ENCODE peak calls at places on chromosomes 1 and 21, in four cellular contexts. X is A549, C is endothelial cell of umbilical vein, B is NB4. P is an unnamed sample.

GRCh38 chr1:44568128-44568900 is 106.0 kb downstream of the TMEM53 start:
- DNase-seq in C (no peak), X (no peak), B (no peak), P (no peak)

GRCh38 chr21:44927587-44928461 is 7.1 kb upstream of the ITGB2 start:
- DNase-seq in C (no peak), B (peak), X (peak), P (peak)

GRCh38 chr1:15501208-15502032 is 22.6 kb downstream of the CASP9 start:
- DNase-seq in C (peak), B (peak), X (peak), P (peak)

GRCh38 chr1:209657918-209658317 is 5.7 kb upstream of the LAMB3 start:
- DNase-seq in B (no peak), X (no peak), C (no peak), P (no peak)

GRCh38 chr21:45528028-45528705 is 14.1 kb downstream of the SLC19A1 start:
- DNase-seq in C (no peak), B (no peak), X (no peak), P (no peak)

GRCh38 chr1:112626887-112627286 is 7.3 kb downstream of the CAPZA1 start:
- DNase-seq in X (no peak), C (no peak), B (no peak), P (no peak)

GRCh38 chr1:109928591-109929111 is 18.0 kb downstream of the CSF1 start:
- DNase-seq in B (no peak), C (peak), X (no peak), P (no peak)

GRCh38 chr1:109467301-109467777 is 993 bp downstream of the SYPL2 start:
- DNase-seq in B (no peak), C (no peak), X (no peak), P (no peak)

GRCh38 chr1:20061866-20062265 is 8.1 kb upstream of the PLA2G5 start:
- DNase-seq in C (no peak), B (peak), X (no peak), P (no peak)

GRCh38 chr1:81158592-81158991 is 642.1 kb upstream of the ADGRL2 start:
- DNase-seq in X (no peak), B (no peak), C (peak), P (no peak)

GRCh38 chr1:181931873-181932272 is 129.6 kb downstream of the ZNF648 start:
- DNase-seq in B (no peak), C (no peak), X (no peak), P (no peak)

GRCh38 chr1:31987231-31987630 is 26.4 kb upstream of the KHDRBS1 start:
- DNase-seq in X (no peak), B (no peak), C (no peak), P (no peak)

GRCh38 chr1:43197343-43198127 is 25.4 kb downstream of the CFAP57 start:
- DNase-seq in B (peak), C (no peak), X (no peak), P (peak)

GRCh38 chr1:201599548-201599947 is 60.6 kb downstream of the NAV1 start:
- DNase-seq in B (no peak), X (no peak), C (no peak), P (no peak)

GRCh38 chr1:210646258-210646616 is 317.5 kb downstream of the HHAT start:
- DNase-seq in C (no peak), B (no peak), X (no peak), P (no peak)

GRCh38 chr1:230085178-230085515 is 18.1 kb downstream of the GALNT2 start:
- DNase-seq in B (no peak), C (no peak), X (no peak), P (no peak)

GRCh38 chr1:116737020-116737854 is 17.0 kb upstream of the CD2 start:
- DNase-seq in C (peak), X (peak), B (peak), P (peak)

GRCh38 chr1:226108935-226109828 is 46.7 kb downstream of the H3-3A start:
- DNase-seq in B (no peak), X (no peak), C (no peak), P (peak)

GRCh38 chr1:108043712-108044111 is 78.7 kb upstream of the VAV3 start:
- DNase-seq in C (no peak), B (peak), X (no peak), P (no peak)

GRCh38 chr1:40344597-40344996 is 27.5 kb upstream of the COL9A2 start:
- DNase-seq in X (no peak), B (peak), C (no peak), P (no peak)

GRCh38 chr1:171798760-171799159 is 17.3 kb downstream of the METTL13 start:
- DNase-seq in C (no peak), X (no peak), B (no peak), P (no peak)

GRCh38 chr1:67460648-67461500 is 30.7 kb upstream of the SERBP1 start:
- DNase-seq in C (no peak), X (no peak), B (no peak), P (no peak)

DNA sequence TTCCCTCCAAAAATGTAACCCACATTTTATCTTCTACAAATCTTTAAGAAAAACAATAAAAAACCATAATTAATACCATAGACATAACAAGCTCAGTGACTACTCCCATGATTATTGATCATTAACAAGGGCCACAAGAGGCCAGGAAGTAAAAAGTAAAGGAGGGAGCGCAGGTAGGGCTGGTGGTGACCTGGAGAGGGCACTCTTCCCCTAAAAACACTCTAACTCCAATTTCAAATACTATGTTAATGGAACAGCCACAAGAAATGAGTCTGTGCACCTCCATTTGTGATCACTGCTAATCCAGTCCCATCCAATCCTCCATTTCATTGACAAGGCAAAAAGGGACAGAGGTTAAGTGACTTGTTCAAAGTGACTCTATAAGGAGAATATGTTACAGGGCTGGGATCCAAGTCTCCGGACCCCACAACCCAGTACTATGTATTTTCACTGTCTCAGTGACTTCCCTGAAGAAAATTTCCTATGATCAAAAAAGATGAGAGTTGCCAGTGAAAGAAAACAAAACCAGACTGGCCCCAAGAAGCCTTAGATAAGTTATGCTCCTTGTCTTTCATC is 41.2 kb upstream of the CFAP298 start:
- DNase-seq in X (peak), B (peak), C (peak), P (peak)
- TF ChIP-seq MYC in X (no peak), B (no peak), C (no peak), P (no peak)

DNA sequence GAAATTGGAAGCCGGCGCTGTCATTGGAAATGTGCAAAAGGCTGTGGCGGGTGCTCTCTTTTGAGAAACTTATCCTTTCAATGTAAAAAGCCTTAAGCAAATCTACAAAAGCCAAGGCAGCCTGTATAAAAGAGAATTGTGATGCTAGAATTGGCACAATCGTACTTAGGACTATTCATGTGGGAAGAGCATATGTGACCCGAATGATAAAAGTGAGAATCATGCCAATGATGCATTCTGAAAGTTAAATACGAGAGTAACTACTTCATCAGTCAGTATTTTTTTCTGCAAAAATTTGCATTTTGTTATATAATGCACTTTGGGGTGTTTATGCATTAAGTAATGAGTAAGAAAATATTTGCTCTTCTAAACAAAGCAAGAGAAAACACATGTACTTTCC is 1256.5 kb upstream of the B3GALT2 start:
- DNase-seq in X (no peak), C (no peak), B (no peak), P (no peak)
- TF ChIP-seq MYC in X (no peak), C (no peak), B (no peak), P (no peak)

GRCh38 chr1:97004743-97005142 is 283.2 kb downstream of the PTBP2 start:
- DNase-seq in X (no peak), C (no peak), B (no peak), P (no peak)

GRCh38 chr1:97006044-97006676 is 284.6 kb downstream of the PTBP2 start:
- DNase-seq in B (no peak), X (no peak), C (peak), P (no peak)

GRCh38 chr1:97004054-97004453 is 282.5 kb downstream of the PTBP2 start:
- DNase-seq in X (no peak), B (no peak), C (no peak), P (no peak)

GRCh38 chr1:97010865-97011264 is 289.3 kb downstream of the PTBP2 start:
- DNase-seq in C (no peak), X (no peak), B (no peak), P (no peak)

DNA sequence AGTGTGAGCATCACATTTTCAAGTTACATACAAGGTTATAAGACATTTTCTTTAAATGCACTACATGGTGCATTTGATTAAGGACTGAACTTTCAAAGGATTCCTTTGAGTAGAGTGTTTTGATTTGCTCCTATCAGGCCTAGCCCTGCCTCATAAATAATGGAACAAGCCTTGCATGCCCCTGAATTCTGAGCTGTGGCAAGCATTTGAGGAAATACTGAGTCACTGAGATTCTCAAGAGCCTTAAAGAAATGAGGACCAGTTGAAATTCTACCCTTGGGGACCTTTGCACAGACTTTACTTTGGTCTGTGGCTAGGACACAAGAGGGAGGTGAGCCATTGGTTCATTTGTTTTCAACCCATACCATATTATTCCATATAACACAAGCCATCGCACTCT is 286.6 kb downstream of the PTBP2 start:
- DNase-seq in B (no peak), X (no peak), C (no peak), P (no peak)
- TF ChIP-seq MYC in B (no peak), X (no peak), C (no peak), P (no peak)

GRCh38 chr1:162537216-162537615 is 24.3 kb upstream of the UAP1 start:
- DNase-seq in C (no peak), X (no peak), B (no peak), P (no peak)
- TF ChIP-seq MYC in C (no peak), X (no peak), B (no peak), P (no peak)

GRCh38 chr1:56304975-56305374 is 274.4 kb downstream of the PLPP3 start:
- DNase-seq in X (no peak), C (no peak), B (no peak), P (no peak)

GRCh38 chr1:56298866-56299265 is 280.5 kb downstream of the PLPP3 start:
- DNase-seq in X (no peak), B (no peak), C (no peak), P (no peak)

GRCh38 chr1:56302878-56303277 is 276.5 kb downstream of the PLPP3 start:
- DNase-seq in X (no peak), C (no peak), B (no peak), P (no peak)

GRCh38 chr1:56303805-56304204 is 275.6 kb downstream of the PLPP3 start:
- DNase-seq in B (no peak), X (no peak), C (no peak), P (no peak)

GRCh38 chr1:56301791-56302190 is 277.6 kb downstream of the PLPP3 start:
- DNase-seq in X (no peak), C (peak), B (no peak), P (no peak)
- TF ChIP-seq MYC in X (no peak), C (no peak), B (no peak), P (no peak)

GRCh38 chr1:154791292-154792278 is 78.5 kb downstream of the KCNN3 start:
- DNase-seq in C (peak), X (no peak), B (peak), P (no peak)
- TF ChIP-seq MYC in C (no peak), X (no peak), B (no peak), P (no peak)

GRCh38 chr1:53469373-53469772 is 10.2 kb downstream of the DMRTB1 start:
- DNase-seq in X (no peak), B (no peak), C (no peak), P (no peak)

GRCh38 chr1:53471000-53471399 is 11.8 kb downstream of the DMRTB1 start:
- DNase-seq in C (no peak), X (no peak), B (no peak), P (no peak)

GRCh38 chr1:53470584-53470983 is 11.4 kb downstream of the DMRTB1 start:
- DNase-seq in C (no peak), B (no peak), X (no peak), P (no peak)

GRCh38 chr1:53468374-53468773 is 9.2 kb downstream of the DMRTB1 start:
- DNase-seq in X (no peak), B (no peak), C (no peak), P (no peak)

GRCh38 chr1:53470155-53470554 is 11.0 kb downstream of the DMRTB1 start:
- DNase-seq in B (no peak), X (peak), C (peak), P (peak)
- TF ChIP-seq MYC in B (no peak), X (no peak), C (no peak), P (peak)

GRCh38 chr1:151562661-151563060 is 22.6 kb downstream of the TUFT1 start:
- DNase-seq in C (no peak), B (no peak), X (no peak), P (no peak)
- TF ChIP-seq MYC in C (no peak), B (no peak), X (no peak), P (no peak)

DNA sequence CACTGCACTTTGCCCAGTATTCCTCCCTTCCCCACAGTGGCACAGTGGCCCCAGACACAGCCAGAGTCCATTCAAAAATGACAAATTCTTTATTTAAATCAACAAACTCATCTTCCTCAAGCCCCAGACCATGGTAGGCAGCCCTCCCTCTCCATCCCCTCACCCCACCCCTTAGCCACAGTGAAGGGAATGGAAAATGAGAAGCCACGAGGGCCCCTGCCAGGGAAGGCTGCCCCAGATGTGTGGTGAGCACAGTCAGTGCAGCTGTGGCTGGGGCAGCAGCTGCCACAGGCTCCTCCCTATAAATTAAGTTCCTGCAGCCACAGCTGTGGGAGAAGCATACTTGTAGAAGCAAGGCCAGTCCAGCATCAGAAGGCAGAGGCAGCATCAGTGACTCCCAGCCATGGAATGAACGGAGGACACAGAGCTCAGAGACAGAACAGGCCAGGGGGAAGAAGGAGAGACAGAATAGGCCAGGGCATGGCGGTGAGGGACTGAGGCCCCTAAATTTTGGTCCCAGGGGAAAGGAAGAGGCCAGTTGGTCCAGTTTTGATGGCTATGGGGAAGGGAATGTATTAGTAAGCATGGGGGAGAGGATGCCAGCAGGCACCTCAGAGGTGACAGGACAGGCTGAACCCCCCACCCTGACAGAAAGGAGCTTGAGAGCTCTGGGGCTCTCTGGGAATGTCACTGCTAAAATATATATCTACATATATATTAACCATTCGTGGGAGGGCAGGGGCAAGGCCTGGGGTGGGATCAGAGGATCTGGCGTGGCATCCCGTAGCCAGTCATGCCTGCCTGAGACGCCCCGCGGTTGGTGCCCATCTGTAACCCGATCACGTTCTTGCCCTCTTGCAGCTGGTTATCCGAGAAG is 7.0 kb downstream of the TAGLN2 start:
- DNase-seq in C (no peak), X (no peak), B (peak), P (no peak)
- TF ChIP-seq MYC in C (no peak), X (no peak), B (no peak), P (no peak)

P was measured in K562.